ENCODE peak calls at places on chromosome 12, in seven cellular contexts. R is mucosa of descending colon, G is lower lobe of right lung, T is endothelial cell of umbilical vein, F is prostate gland, L is heart left ventricle, N is Peyer's patch. H is an unnamed sample. For H3K9me3, the result is how much of the 10 kb centered on the place peaks cover.

GRCh38 chr12:58567189-58567588 is 353.1 kb downstream of the LRIG3 start:
- DNase-seq in R (no peak), G (no peak), T (no peak), F (no peak), L (no peak), N (no peak), H (no peak)

GRCh38 chr12:124505001-124505818 is 62.2 kb downstream of the NCOR2 start:
- DNase-seq in R (no peak), G (no peak), T (no peak), F (no peak), L (no peak), N (no peak), H (no peak)

GRCh38 chr12:87982208-87982607 is 47.0 kb downstream of the C12orf50 start:
- DNase-seq in R (no peak), G (no peak), T (no peak), F (no peak), L (no peak), N (no peak), H (no peak)

GRCh38 chr12:12839886-12840285 is 26.7 kb downstream of the DDX47 start:
- DNase-seq in R (peak), G (no peak), T (peak), F (no peak), L (no peak), N (peak), H (peak)

GRCh38 chr12:19799886-19800602 is 360.8 kb downstream of the AEBP2 start:
- DNase-seq in R (no peak), G (no peak), T (peak), F (no peak), L (no peak), N (no peak), H (peak)

GRCh38 chr12:95739561-95740313 is 50.8 kb downstream of the NTN4 start:
- DNase-seq in R (no peak), G (peak), T (no peak), F (peak), L (peak), N (no peak), H (peak)

GRCh38 chr12:99707883-99708282 is 60.3 kb downstream of the GARIN6 start:
- DNase-seq in R (no peak), G (no peak), T (no peak), F (no peak), L (no peak), N (no peak), H (no peak)

GRCh38 chr12:14171111-14171510 is 189.7 kb upstream of the GRIN2B start:
- DNase-seq in R (no peak), G (no peak), T (no peak), F (no peak), L (no peak), N (no peak), H (no peak)

GRCh38 chr12:57138526-57139272 is 8.7 kb downstream of the LRP1-AS start:
- DNase-seq in R (peak), G (peak), T (no peak), F (no peak), L (peak), N (peak), H (peak)

GRCh38 chr12:118706437-118706836 is 274.9 kb upstream of the SRRM4 start:
- DNase-seq in R (no peak), G (no peak), T (no peak), F (no peak), L (no peak), N (no peak), H (no peak)

GRCh38 chr12:26252946-26253345 is 57.6 kb downstream of the SSPN start:
- DNase-seq in R (no peak), G (no peak), T (no peak), F (no peak), L (no peak), N (no peak), H (no peak)

DNA sequence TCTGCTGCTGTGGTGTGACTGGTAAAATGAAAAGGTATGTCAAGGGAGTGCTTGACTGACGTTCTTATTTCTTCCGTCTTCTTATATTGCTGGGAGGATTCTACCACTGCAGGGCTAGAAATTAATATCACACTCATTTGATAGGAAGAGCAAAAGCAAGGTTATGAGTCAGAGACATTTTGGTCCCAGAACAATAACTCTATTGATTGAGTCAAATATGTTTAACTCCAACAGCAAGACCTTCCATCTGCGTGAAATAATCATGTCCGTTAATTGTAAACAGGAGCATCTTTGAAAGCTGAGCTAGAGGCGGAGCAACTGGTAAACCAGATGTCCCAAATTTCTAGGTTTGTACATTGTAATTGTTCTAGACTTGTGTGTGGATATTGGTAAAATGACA is 1293.6 kb downstream of the AACS start:
- DNase-seq in R (no peak), G (no peak), T (no peak), F (no peak), L (no peak), N (no peak), H (no peak)
- H3K9me3 ChIP-seq in R (under half), G (under half), T (under half), F (under half), L (under half), N (under half), H (under half)

GRCh38 chr12:94621662-94622359 is 28.5 kb downstream of the TMCC3 start:
- DNase-seq in R (no peak), G (no peak), T (peak), F (no peak), L (no peak), N (peak), H (no peak)
- H3K4me3 ChIP-seq in R (no peak), G (peak), T (peak), F (no peak), L (peak), N (peak), H (peak)

GRCh38 chr12:83145325-83145724 is 458.6 kb downstream of the TMTC2 start:
- DNase-seq in R (no peak), G (no peak), T (no peak), F (no peak), L (peak), N (no peak), H (peak)

GRCh38 chr12:83149987-83150386 is 463.3 kb downstream of the TMTC2 start:
- DNase-seq in R (no peak), G (no peak), T (no peak), F (no peak), L (no peak), N (no peak), H (no peak)

GRCh38 chr12:83153156-83153555 is 466.4 kb downstream of the TMTC2 start:
- DNase-seq in R (no peak), G (no peak), T (no peak), F (no peak), L (no peak), N (no peak), H (no peak)

GRCh38 chr12:83147341-83147740 is 460.6 kb downstream of the TMTC2 start:
- DNase-seq in R (no peak), G (no peak), T (no peak), F (no peak), L (no peak), N (no peak), H (no peak)

DNA sequence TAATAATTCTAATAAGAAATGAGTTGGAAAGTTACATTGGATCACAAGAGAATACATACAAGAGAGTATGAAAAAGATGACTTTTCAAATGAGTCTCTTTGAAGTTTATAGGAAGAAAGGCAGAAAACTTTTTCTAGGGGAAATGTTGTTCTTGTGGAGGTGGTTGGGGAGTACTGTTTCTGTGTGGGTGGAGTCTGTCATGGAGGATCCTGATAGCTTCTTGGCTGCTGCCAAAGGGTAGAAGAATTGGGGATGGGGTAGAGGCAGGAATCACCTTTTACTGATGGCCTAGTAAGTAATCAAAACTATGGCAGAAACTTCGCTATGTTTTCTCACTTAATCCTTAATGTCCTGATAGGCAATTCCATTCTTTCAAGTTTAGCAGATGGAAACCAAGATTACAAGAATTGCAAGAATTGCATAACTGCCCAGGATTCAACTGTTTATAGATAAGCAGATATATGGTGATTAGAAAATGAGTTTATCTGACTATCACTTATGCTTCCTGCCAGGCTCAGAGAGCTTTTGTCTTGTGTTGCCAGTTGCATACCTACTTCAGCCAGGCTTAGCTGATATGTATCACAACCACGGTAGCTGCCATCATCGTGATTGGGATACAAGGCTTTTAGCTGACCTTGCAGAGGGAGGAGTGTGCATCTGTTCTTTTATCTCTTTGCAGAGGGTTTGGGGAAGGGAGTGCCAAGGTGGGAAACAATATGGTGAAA is 463.9 kb downstream of the TMTC2 start:
- DNase-seq in R (no peak), G (no peak), T (no peak), F (no peak), L (no peak), N (no peak), H (no peak)
- H3K9me3 ChIP-seq in R (under half), G (under half), T (under half), F (under half), L (under half), N (under half), H (under half)

GRCh38 chr12:120230974-120231315 is 30.0 kb upstream of the RPLP0 start:
- DNase-seq in R (no peak), G (no peak), T (no peak), F (no peak), L (no peak), N (no peak), H (no peak)
- H3K4me3 ChIP-seq in R (no peak), G (no peak), T (no peak), F (no peak), L (no peak), N (no peak), H (no peak)

H was measured in right cardiac atrium.